ENCODE peak calls at places on chromosome 12, in seven cellular contexts. Y is GM18507; S is CD4-positive, alpha-beta T cell; F is NCI-H1436; M is BJ; X is stimulated activated CD8-positive, alpha-beta memory T cell treated with anti-CD3 and anti-CD28 coated beads, Interleukin-4, amount 100 ng/mL, for 24 hours; H is CD8-positive, alpha-beta memory T cell. Q is an unnamed sample.

GRCh38 chr12:52280796-52281560 is 6.5 kb downstream of the KRT86 start:
- DNase-seq in X (no peak), H (no peak), Y (no peak), F (no peak), M (peak), S (no peak), Q (peak)

GRCh38 chr12:76375939-76376338 is 27.7 kb upstream of the BBS10 start:
- DNase-seq in Y (no peak), H (no peak), M (no peak), F (no peak), X (no peak), S (no peak), Q (no peak)

GRCh38 chr12:132322206-132323132 is 6.9 kb downstream of the GALNT9 start:
- DNase-seq in M (no peak), S (no peak), F (no peak), Y (no peak), X (no peak), H (no peak), Q (no peak)

GRCh38 chr12:119864591-119864990 is 12.5 kb downstream of the CIT start:
- DNase-seq in Y (no peak), M (no peak), X (no peak), F (no peak), S (no peak), H (no peak), Q (no peak)

GRCh38 chr12:89117448-89118034 is 234.8 kb downstream of the DUSP6 start:
- DNase-seq in M (no peak), X (no peak), H (no peak), F (no peak), Y (no peak), S (no peak), Q (no peak)

GRCh38 chr12:130186631-130187269 is 24.5 kb downstream of the FZD10 start:
- DNase-seq in F (no peak), S (no peak), Y (no peak), M (no peak), X (no peak), H (no peak), Q (no peak)

GRCh38 chr12:873954-874353 is 75.5 kb downstream of the RAD52 start:
- DNase-seq in M (no peak), Y (no peak), F (no peak), H (no peak), X (no peak), S (no peak), Q (no peak)

GRCh38 chr12:112941528-112942335 is 3.5 kb downstream of the OAS3 start:
- DNase-seq in H (no peak), S (no peak), Y (no peak), F (no peak), M (no peak), X (no peak), Q (no peak)

GRCh38 chr12:42633594-42633993 is 44.0 kb upstream of the PRICKLE1 start:
- DNase-seq in X (no peak), Y (no peak), S (no peak), M (no peak), H (no peak), F (no peak), Q (no peak)

GRCh38 chr12:83042441-83043215 is 355.9 kb downstream of the TMTC2 start:
- DNase-seq in H (no peak), F (no peak), S (no peak), X (no peak), Y (no peak), M (peak), Q (no peak)

Q was measured in upper lobe of right lung.